ENCODE peak calls at places on chromosome 18, in six cellular contexts. B is stimulated activated CD8-positive, alpha-beta memory T cell treated with anti-CD3 and anti-CD28 coated beads, Interleukin-4, amount 100 ng/mL, for 48 hours; D is EL; M is T follicular helper cell; O is NCI-H510A treated with DMSO at 0.1 percent for 48 hours; G is SIG-M5. K is an unnamed sample.
A peak's percentile ranks its signal among the peaks of the same experiment; 100 is the strongest.

GRCh38 chr18:62018034-62018760 is 125.4 kb upstream of the RNF152 start:
- DNase-seq in G (no peak), B (no peak), M (no peak), O (no peak), D (no peak), K (no peak)

GRCh38 chr18:68298340-68298739 is 416.6 kb downstream of the TMX3 start:
- DNase-seq in G (no peak), B (no peak), O (no peak), D (no peak), M (no peak), K (no peak)

GRCh38 chr18:55663891-55664290 is 75.9 kb upstream of the TCF4 start:
- DNase-seq in B (no peak), O (no peak), D (no peak), M (no peak), G (no peak), K (no peak)

GRCh38 chr18:63741769-63742168 is 33.4 kb upstream of the SERPINB7 start:
- DNase-seq in G (no peak), D (peak; percentile 57), M (no peak), B (no peak), O (peak; percentile 21), K (no peak)

GRCh38 chr18:36372902-36373301 is 75.4 kb downstream of the FHOD3 start:
- DNase-seq in B (no peak), O (no peak), D (peak; percentile 9), M (no peak), G (no peak), K (no peak)

GRCh38 chr18:12692206-12692605 is 10.3 kb downstream of the CEP76 start:
- DNase-seq in D (no peak), O (no peak), M (no peak), B (no peak), G (no peak), K (no peak)

GRCh38 chr18:37470986-37471385 is 94.6 kb downstream of the CELF4 start:
- DNase-seq in B (no peak), G (no peak), O (no peak), D (no peak), M (no peak), K (no peak)

GRCh38 chr18:24731158-24731557 is 270.7 kb downstream of the HRH4 start:
- DNase-seq in G (no peak), M (no peak), D (no peak), O (no peak), B (no peak), K (no peak)

GRCh38 chr18:29181151-29181901 is 1004.4 kb upstream of the CDH2 start:
- DNase-seq in B (no peak), G (no peak), O (no peak), D (peak; percentile 87), M (no peak), K (no peak)

GRCh38 chr18:25076980-25077780 is 274.8 kb downstream of the ZNF521 start:
- DNase-seq in O (no peak), M (no peak), B (no peak), G (no peak), D (no peak), K (peak; percentile 6)

GRCh38 chr18:74832999-74833398 is 235.3 kb downstream of the ZNF407 start:
- DNase-seq in O (no peak), G (no peak), M (no peak), B (no peak), D (no peak), K (no peak)

GRCh38 chr18:12015697-12016062 is 34.4 kb downstream of the IMPA2 start:
- DNase-seq in O (peak; percentile 29), B (no peak), G (no peak), M (no peak), D (peak; percentile 29), K (peak; percentile 86)

GRCh38 chr18:56835331-56835730 is 184.2 kb downstream of the WDR7 start:
- DNase-seq in B (no peak), D (peak; percentile 58), M (no peak), O (no peak), G (no peak), K (no peak)

GRCh38 chr18:74622079-74622478 is 24.4 kb downstream of the ZNF407 start:
- DNase-seq in B (no peak), D (no peak), G (no peak), O (no peak), M (no peak), K (no peak)

GRCh38 chr18:23191952-23192662 is 56.8 kb downstream of the CABLES1 start:
- DNase-seq in M (no peak), G (no peak), O (no peak), B (no peak), D (peak; percentile 80), K (peak; percentile 53)

GRCh38 chr18:74092922-74093321 is 54.7 kb downstream of the FBXO15 start:
- DNase-seq in M (no peak), G (no peak), D (no peak), B (no peak), O (no peak), K (no peak)

GRCh38 chr18:13502585-13502984 is 223.8 kb downstream of the FAM210A start:
- DNase-seq in G (no peak), B (no peak), O (peak; percentile 2), D (no peak), M (no peak), K (no peak)